ENCODE peak calls at places on chromosomes 5 and 9, in six cellular contexts. P is heart right ventricle, S is uterus, T is psoas muscle, W is suprapubic skin, L is heart left ventricle. Y is an unnamed sample.
A peak's percentile ranks its signal among the peaks of the same experiment; 100 is the strongest.

GRCh38 chr5:122908662-122909061 is 63.2 kb downstream of the SNX24 start:
- DNase-seq in P (no peak), W (no peak), L (no peak), T (no peak), S (no peak), Y (no peak)

GRCh38 chr9:127561491-127562270 is 50.4 kb upstream of the STXBP1 start:
- DNase-seq in S (peak; percentile 91), W (peak; percentile 95), L (peak; percentile 79), T (peak; percentile 84), P (peak; percentile 72), Y (no peak)

GRCh38 chr5:87411586-87412416 is 929 bp downstream of the CCNH start:
- DNase-seq in S (peak; percentile 24), T (no peak), L (peak; percentile 22), P (no peak), W (no peak), Y (no peak)

GRCh38 chr5:146344155-146345118 is 5.8 kb downstream of the POU4F3 start:
- DNase-seq in W (no peak), S (no peak), L (no peak), T (no peak), P (peak; percentile 18), Y (no peak)

GRCh38 chr5:176633638-176634037 is 3.2 kb downstream of the EIF4E1B start:
- DNase-seq in S (no peak), T (no peak), L (no peak), W (no peak), P (no peak), Y (no peak)

GRCh38 chr5:137604348-137605095 is 105.4 kb upstream of the SPOCK1 start:
- DNase-seq in P (no peak), S (no peak), L (no peak), W (no peak), T (no peak), Y (no peak)

GRCh38 chr9:35338561-35339274 is 151.2 kb upstream of the RUSC2 start:
- DNase-seq in W (no peak), P (no peak), S (no peak), L (no peak), T (no peak), Y (no peak)

GRCh38 chr5:119418782-119419101 is 33.6 kb upstream of the HSD17B4 start:
- DNase-seq in P (no peak), S (no peak), W (no peak), L (no peak), T (no peak), Y (no peak)

GRCh38 chr9:131697097-131697496 is 42.8 kb downstream of the RAPGEF1 start:
- DNase-seq in P (peak; percentile 50), S (peak; percentile 52), W (no peak), T (peak; percentile 53), L (peak; percentile 55), Y (peak; percentile 81)

GRCh38 chr5:170426149-170426767 is 37.1 kb upstream of the KCNMB1 start:
- DNase-seq in P (no peak), L (peak; percentile 25), S (no peak), T (no peak), W (no peak), Y (no peak)

GRCh38 chr5:56900395-56900794 is 9.0 kb upstream of the SETD9 start:
- DNase-seq in T (no peak), P (no peak), L (no peak), W (no peak), S (no peak), Y (no peak)

GRCh38 chr9:9100070-9100469 is 1300.5 kb upstream of the DMAC1 start:
- DNase-seq in T (no peak), S (no peak), P (no peak), W (no peak), L (no peak), Y (no peak)

GRCh38 chr5:125042243-125042887 is 295.9 kb upstream of the ZNF608 start:
- DNase-seq in S (no peak), L (no peak), P (no peak), W (no peak), T (no peak), Y (no peak)

GRCh38 chr9:120893585-120893857 is 16.5 kb upstream of the PHF19 start:
- DNase-seq in P (no peak), S (no peak), W (no peak), T (no peak), L (no peak), Y (no peak)

GRCh38 chr9:120892177-120892747 is 15.3 kb upstream of the PHF19 start:
- DNase-seq in S (no peak), T (no peak), L (no peak), P (no peak), W (no peak), Y (no peak)

GRCh38 chr9:120891255-120891954 is 14.4 kb upstream of the PHF19 start:
- DNase-seq in T (no peak), P (no peak), S (no peak), W (no peak), L (no peak), Y (no peak)

GRCh38 chr9:120893917-120894316 is 16.9 kb upstream of the PHF19 start:
- DNase-seq in L (no peak), W (no peak), T (no peak), S (no peak), P (no peak), Y (no peak)

GRCh38 chr9:120892748-120893584 is 16.0 kb upstream of the PHF19 start:
- DNase-seq in T (no peak), S (no peak), L (no peak), W (no peak), P (no peak), Y (no peak)
- H3K4me3 ChIP-seq in T (no peak overlapping the region), S (no peak overlapping the region), L (no peak overlapping the region), W (no peak overlapping the region), P (no peak overlapping the region), Y (no peak overlapping the region)

DNA sequence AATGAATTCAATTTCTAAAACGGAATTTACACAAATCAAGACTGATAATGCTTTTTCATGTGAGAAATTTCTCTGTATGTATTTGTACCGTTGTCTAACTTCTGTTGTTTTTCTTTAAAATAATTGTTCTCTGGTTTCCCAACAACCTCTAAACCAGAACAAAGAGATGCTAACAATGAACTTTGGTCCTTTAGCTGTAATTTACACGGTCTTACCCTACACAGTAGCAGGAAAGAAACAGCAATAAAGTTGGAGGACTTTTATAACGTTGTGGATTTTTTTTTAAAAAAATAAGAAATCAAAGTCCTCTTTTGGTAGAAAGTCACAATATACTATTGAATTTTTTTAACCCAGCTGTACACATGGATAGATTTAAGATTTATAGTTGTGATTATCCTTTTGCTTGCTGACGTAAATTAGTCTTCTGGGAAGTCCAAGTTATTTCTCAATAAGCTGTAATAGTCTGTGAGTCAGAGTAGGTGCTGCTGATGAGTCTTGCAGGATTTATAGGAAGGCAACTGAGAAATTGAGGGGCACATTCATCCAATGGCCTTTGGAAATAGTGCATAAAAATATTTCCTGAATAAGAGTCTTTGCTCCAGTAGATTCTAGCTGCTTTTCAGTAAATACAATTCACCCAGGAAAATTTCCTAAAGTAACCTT is 76.8 kb upstream of the PCSK1 start:
- DNase-seq in L (no peak), W (no peak), S (no peak), P (no peak), T (no peak), Y (no peak)
- H3K27ac ChIP-seq in L (no peak overlapping the region), W (no peak overlapping the region), S (no peak overlapping the region), P (no peak overlapping the region), T (no peak overlapping the region), Y (no peak overlapping the region)

DNA sequence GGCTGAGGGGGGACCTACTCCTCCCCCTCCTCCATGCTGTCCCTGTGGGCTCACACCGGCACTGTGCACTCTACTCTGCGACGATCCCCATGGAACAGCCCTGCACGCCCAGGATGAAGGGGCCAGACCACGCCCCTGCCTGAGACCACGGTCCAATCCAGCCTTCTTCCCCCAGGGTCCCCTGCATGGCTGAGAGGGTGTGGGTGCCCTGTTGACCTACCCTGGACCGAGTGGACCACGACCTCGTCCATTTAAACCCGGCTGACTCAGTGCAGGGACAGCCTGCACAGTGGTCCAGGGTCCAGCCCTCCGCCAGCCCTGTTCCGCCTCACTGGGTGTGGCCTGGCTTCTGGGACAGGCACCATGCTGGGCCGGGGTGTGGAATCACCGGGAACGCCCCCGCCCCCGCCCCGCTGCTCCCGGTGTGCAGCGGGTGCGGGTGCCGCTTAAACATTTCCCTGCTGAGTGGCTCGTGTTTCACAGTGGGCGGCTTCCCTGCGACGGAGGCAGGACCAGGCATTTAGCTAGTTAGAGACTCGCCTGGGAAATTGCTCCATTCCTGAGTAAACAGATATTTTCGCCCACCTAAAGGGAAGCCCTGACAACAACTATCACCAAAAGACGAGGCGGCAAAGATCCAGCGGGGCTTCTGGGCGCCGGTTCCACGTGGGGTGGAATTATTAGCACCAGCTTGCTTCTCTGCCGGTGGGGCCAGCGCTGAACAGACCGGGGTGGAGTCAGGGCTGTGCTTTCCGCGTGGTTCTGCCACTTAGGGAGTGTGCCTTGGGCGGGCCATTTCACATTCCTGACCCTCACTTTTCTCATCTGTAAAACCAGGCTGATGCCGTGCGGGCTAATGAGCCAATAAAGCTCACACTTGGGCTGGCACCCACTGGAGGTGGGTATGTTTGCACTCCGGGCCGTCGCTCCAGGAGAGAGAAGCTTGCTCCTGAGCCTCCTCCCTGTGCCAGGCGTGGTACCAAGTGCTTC is 22.6 kb downstream of the DBH start:
- DNase-seq in L (peak; percentile 28), W (no peak), S (peak; percentile 26), T (peak; percentile 51), P (peak; percentile 54), Y (no peak)
- H3K4me3 ChIP-seq in L (no peak overlapping the region), W (peak overlapping the region; percentile 21), S (no peak overlapping the region), T (peak overlapping the region; percentile 28), P (peak overlapping the region; percentile 33), Y (no peak overlapping the region)

GRCh38 chr5:107398703-107399102 is 272.0 kb downstream of the EFNA5 start:
- DNase-seq in W (no peak), T (no peak), L (no peak), P (no peak), S (no peak), Y (no peak)

GRCh38 chr5:107391787-107392186 is 278.9 kb downstream of the EFNA5 start:
- DNase-seq in P (no peak), L (no peak), S (no peak), W (no peak), T (no peak), Y (no peak)

GRCh38 chr5:107393846-107394245 is 276.9 kb downstream of the EFNA5 start:
- DNase-seq in P (no peak), L (no peak), W (no peak), T (no peak), S (no peak), Y (no peak)

GRCh38 chr5:107396351-107396690 is 274.4 kb downstream of the EFNA5 start:
- DNase-seq in P (no peak), S (no peak), W (no peak), L (no peak), T (no peak), Y (no peak)

DNA sequence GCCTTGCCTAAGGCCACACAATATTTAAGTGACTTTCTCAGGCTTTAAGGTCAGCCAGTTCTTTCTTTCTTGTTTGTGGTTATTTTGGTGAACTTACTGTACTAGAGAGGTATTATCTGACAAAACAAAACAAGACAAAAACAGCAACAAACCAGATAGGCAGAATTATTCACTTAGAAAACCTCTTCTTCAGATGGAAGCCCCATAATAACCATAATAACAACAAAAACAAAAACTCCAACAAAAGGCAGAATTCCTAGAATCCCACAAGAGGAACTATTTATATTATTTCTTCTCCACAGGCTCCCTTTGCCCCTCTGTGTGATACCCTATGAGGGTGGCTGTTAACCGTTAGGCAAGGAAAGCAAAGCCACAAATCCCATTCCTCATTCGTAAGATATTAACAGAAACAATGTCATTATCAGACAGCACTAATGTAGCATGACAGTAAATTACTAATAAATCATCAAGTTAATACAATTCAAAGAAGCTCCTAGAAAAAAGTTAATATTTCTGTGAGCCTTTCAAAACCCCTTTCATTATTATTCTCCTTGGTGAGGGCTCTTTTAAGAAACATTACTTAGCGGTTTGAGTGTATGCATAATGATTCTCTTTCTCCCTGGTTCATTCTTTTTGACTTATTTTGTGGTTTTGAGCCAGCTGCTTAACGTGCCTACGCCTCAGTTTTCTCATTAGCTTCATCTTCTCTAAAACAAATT is 274.9 kb downstream of the EFNA5 start:
- DNase-seq in W (no peak), S (no peak), L (no peak), T (no peak), P (no peak), Y (no peak)
- H3K27ac ChIP-seq in W (no peak overlapping the region), S (no peak overlapping the region), L (no peak overlapping the region), T (no peak overlapping the region), P (no peak overlapping the region), Y (no peak overlapping the region)